ENCODE peak calls at places on chromosomes 1 and 21, in eight cellular contexts. R is naive B cell; C is COR-L47; L is AG08395; S is stimulated activated CD4-positive, alpha-beta T cell treated with anti-CD3 and anti-CD28 coated beads, TNF-alpha, amount 100 ng/mL, for 4 hours; V is stimulated activated CD8-positive, alpha-beta memory T cell treated with anti-CD3 and anti-CD28 coated beads, Interleukin-7, amount 100 ng/mL, for 1 hour; F is M059J; T is NCI-H1694. N is an unnamed sample.

GRCh38 chr1:214670098-214670497 is 67.1 kb downstream of the CENPF start:
- DNase-seq in R (no peak), C (peak), L (peak), S (no peak), V (no peak), F (peak), T (no peak), N (no peak)

GRCh38 chr21:38831526-38832467 is 26.1 kb downstream of the ETS2 start:
- DNase-seq in R (peak), C (no peak), L (peak), S (no peak), V (no peak), F (peak), T (no peak), N (peak)

GRCh38 chr1:95916616-95917015 is 682.6 kb downstream of the RWDD3 start:
- DNase-seq in R (no peak), C (peak), L (peak), S (no peak), V (no peak), F (peak), T (no peak), N (no peak)

GRCh38 chr1:14822493-14822892 is 224.0 kb downstream of the KAZN start:
- DNase-seq in R (no peak), C (no peak), L (no peak), S (no peak), V (no peak), F (peak), T (no peak), N (no peak)

GRCh38 chr1:234613128-234613875 is 3.3 kb upstream of the IRF2BP2 start:
- DNase-seq in R (no peak), C (no peak), L (peak), S (no peak), V (no peak), F (peak), T (no peak), N (no peak)

GRCh38 chr1:7375329-7375728 is 395.8 kb upstream of the VAMP3 start:
- DNase-seq in R (no peak), C (peak), L (no peak), S (no peak), V (no peak), F (no peak), T (no peak), N (no peak)

GRCh38 chr1:225824522-225824921 is 14.6 kb downstream of the EPHX1 start:
- DNase-seq in R (no peak), C (peak), L (no peak), S (no peak), V (no peak), F (no peak), T (peak), N (no peak)

GRCh38 chr1:19643113-19643512 is 998 bp upstream of the NBL1 start:
- DNase-seq in R (no peak), C (no peak), L (peak), S (no peak), V (no peak), F (peak), T (no peak), N (no peak)

GRCh38 chr1:155084722-155085503 is 6.3 kb downstream of the EFNA3 start:
- DNase-seq in R (peak), C (peak), L (peak), S (peak), V (peak), F (peak), T (peak), N (peak)

GRCh38 chr1:222329493-222330045 is 218.3 kb downstream of the HHIPL2 start:
- DNase-seq in R (no peak), C (no peak), L (no peak), S (no peak), V (no peak), F (no peak), T (no peak), N (no peak)

N was measured in germinal center.